ENCODE peak calls at places on chromosomes 3 and 15, in six cellular contexts. K, W, P, Q, B and N are unnamed samples. For H3K4me1, the result is how much of the 10 kb centered on the place peaks cover.

GRCh38 chr15:71411538-71412482 is 296.5 kb downstream of the THSD4 start:
- DNase-seq in K (peak), W (no peak), P (no peak), Q (peak), B (no peak), N (peak)

GRCh38 chr3:9019244-9019961 is 56.1 kb upstream of the RAD18 start:
- DNase-seq in K (no peak), W (no peak), P (no peak), Q (no peak), B (peak), N (no peak)

GRCh38 chr3:194387926-194388418 is 11.1 kb downstream of the GP5 start:
- DNase-seq in K (no peak), W (no peak), P (no peak), Q (no peak), B (no peak), N (no peak)

GRCh38 chr3:119582178-119582577 is 2.9 kb downstream of the ADPRH start:
- DNase-seq in K (no peak), W (no peak), P (no peak), Q (no peak), B (no peak), N (no peak)

GRCh38 chr3:107846282-107846852 is 244.5 kb downstream of the CD47 start:
- DNase-seq in K (peak), W (no peak), P (no peak), Q (peak), B (peak), N (peak)

GRCh38 chr15:55526559-55527036 is 18.6 kb upstream of the DNAAF4 start:
- DNase-seq in K (peak), W (no peak), P (peak), Q (peak), B (no peak), N (no peak)

GRCh38 chr15:43911235-43911661 is 84.4 kb downstream of the WDR76 start:
- DNase-seq in K (peak), W (no peak), P (no peak), Q (peak), B (peak), N (no peak)

GRCh38 chr3:146640361-146640760 is 35.2 kb upstream of the PLSCR5 start:
- DNase-seq in K (no peak), W (no peak), P (no peak), Q (no peak), B (no peak), N (no peak)

GRCh38 chr3:115388825-115389224 is 234.5 kb upstream of the GAP43 start:
- DNase-seq in K (no peak), W (no peak), P (no peak), Q (no peak), B (no peak), N (no peak)

GRCh38 chr3:97810779-97811390 is 10.9 kb upstream of the CRYBG3 start:
- DNase-seq in K (peak), W (no peak), P (no peak), Q (no peak), B (no peak), N (no peak)

GRCh38 chr15:44296625-44297524 is 8.4 kb downstream of the GOLM2 start:
- DNase-seq in K (peak), W (no peak), P (no peak), Q (peak), B (no peak), N (no peak)

GRCh38 chr3:4800595-4800994 is 178.6 kb upstream of the BHLHE40 start:
- DNase-seq in K (no peak), W (no peak), P (no peak), Q (no peak), B (no peak), N (no peak)

GRCh38 chr3:116005404-116005803 is 382.1 kb downstream of the GAP43 start:
- DNase-seq in K (peak), W (no peak), P (no peak), Q (peak), B (peak), N (peak)

GRCh38 chr3:161854232-161854771 is 357.7 kb downstream of the OTOL1 start:
- DNase-seq in K (peak), W (peak), P (peak), Q (peak), B (no peak), N (no peak)

GRCh38 chr15:42060797-42061196 is 33.6 kb downstream of the PLA2G4D start:
- DNase-seq in K (no peak), W (no peak), P (no peak), Q (no peak), B (no peak), N (no peak)

GRCh38 chr3:81005992-81006391 is 755.5 kb downstream of the GBE1 start:
- DNase-seq in K (no peak), W (no peak), P (no peak), Q (no peak), B (no peak), N (no peak)

GRCh38 chr15:50767332-50767861 is 1.9 kb upstream of the SPPL2A start:
- DNase-seq in K (no peak), W (no peak), P (no peak), Q (peak), B (peak), N (no peak)

GRCh38 chr3:186882881-186883685 is 40.6 kb downstream of the ADIPOQ start:
- DNase-seq in K (peak), W (no peak), P (peak), Q (peak), B (no peak), N (no peak)

GRCh38 chr3:171836836-171837235 is 6.3 kb upstream of the TMEM212 start:
- DNase-seq in K (no peak), W (no peak), P (no peak), Q (no peak), B (no peak), N (no peak)

GRCh38 chr3:171833775-171834460 is 9.2 kb upstream of the TMEM212 start:
- DNase-seq in K (peak), W (no peak), P (no peak), Q (peak), B (no peak), N (no peak)

GRCh38 chr3:171835613-171836012 is 7.5 kb upstream of the TMEM212 start:
- DNase-seq in K (no peak), W (no peak), P (no peak), Q (no peak), B (no peak), N (no peak)

GRCh38 chr3:171834461-171834801 is 8.7 kb upstream of the TMEM212 start:
- DNase-seq in K (no peak), W (no peak), P (no peak), Q (no peak), B (no peak), N (no peak)

GRCh38 chr3:171835116-171835515 is 8.0 kb upstream of the TMEM212 start:
- DNase-seq in K (no peak), W (no peak), P (no peak), Q (no peak), B (no peak), N (no peak)
- H3K4me3 ChIP-seq in K (no peak), W (no peak), P (no peak), Q (no peak), B (no peak), N (no peak)

GRCh38 chr15:25786040-25786439 is 77.1 kb downstream of the ATP10A start:
- DNase-seq in K (no peak), W (no peak), P (no peak), Q (no peak), B (no peak), N (no peak)

GRCh38 chr15:25789206-25789605 is 73.9 kb downstream of the ATP10A start:
- DNase-seq in K (peak), W (no peak), P (no peak), Q (no peak), B (peak), N (no peak)

GRCh38 chr15:25785643-25786029 is 77.5 kb downstream of the ATP10A start:
- DNase-seq in K (no peak), W (no peak), P (no peak), Q (no peak), B (no peak), N (no peak)

GRCh38 chr15:25787855-25788521 is 75.1 kb downstream of the ATP10A start:
- DNase-seq in K (peak), W (peak), P (no peak), Q (peak), B (no peak), N (peak)

GRCh38 chr15:25787381-25787780 is 75.7 kb downstream of the ATP10A start:
- DNase-seq in K (peak), W (no peak), P (no peak), Q (no peak), B (no peak), N (no peak)
- H3K4me1 ChIP-seq in K (under half), W (under half), P (under half), Q (under half), B (under half), N (under half)

DNA sequence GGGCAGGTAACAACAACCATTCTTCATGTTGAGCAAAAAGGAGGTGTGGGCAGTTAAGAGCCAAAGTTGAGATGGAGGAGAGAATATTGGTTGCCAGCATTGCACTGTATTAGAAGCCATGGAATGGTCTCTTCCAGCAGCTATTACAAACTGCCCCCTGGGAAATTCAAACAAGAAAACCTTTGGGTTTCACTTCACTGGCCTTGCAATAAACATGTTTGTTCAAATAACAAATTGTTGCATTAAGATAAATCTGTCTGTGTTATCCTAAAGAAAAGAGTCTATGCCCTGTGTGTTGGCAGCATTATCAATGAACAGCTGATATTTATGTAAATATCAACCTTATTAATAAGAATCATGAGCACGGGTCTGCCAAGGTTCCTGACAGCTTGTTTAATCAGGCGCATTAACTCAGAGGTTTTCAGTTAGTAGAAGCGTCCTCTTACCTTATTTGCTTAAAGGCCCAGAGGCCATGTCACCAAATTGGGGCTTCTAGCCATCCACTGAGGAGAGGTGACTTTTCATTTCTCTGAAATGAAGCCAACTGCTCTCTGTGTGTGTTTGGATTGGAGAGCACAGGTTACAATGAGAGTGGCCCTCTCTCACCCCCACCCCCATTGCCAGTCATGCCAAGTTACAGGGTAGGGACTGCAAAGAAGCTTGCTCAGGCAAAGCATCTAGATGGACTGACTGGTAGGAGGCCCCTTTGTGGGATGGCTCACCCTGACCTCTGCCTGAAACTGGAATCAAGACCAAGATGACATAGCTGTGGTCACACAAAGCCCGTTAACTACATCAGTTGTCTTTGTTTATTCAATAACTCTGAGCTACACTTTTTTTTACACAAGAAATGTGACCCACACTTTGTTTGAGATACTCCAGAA is 10.5 kb downstream of the FILIP1L start:
- DNase-seq in K (peak), W (no peak), P (no peak), Q (no peak), B (no peak), N (no peak)
- H3K4me3 ChIP-seq in K (no peak), W (no peak), P (no peak), Q (no peak), B (no peak), N (no peak)

GRCh38 chr3:15325228-15325627 is 7.2 kb downstream of the SH3BP5 start:
- DNase-seq in K (no peak), W (peak), P (peak), Q (no peak), B (no peak), N (no peak)

GRCh38 chr3:15326037-15326436 is 6.3 kb downstream of the SH3BP5 start:
- DNase-seq in K (no peak), W (no peak), P (peak), Q (no peak), B (no peak), N (no peak)

GRCh38 chr3:15319575-15319974 is 12.8 kb downstream of the SH3BP5 start:
- DNase-seq in K (peak), W (no peak), P (no peak), Q (no peak), B (peak), N (peak)

GRCh38 chr3:15324335-15324734 is 8.1 kb downstream of the SH3BP5 start:
- DNase-seq in K (no peak), W (no peak), P (no peak), Q (no peak), B (peak), N (peak)

GRCh38 chr3:15323063-15323462 is 9.3 kb downstream of the SH3BP5 start:
- DNase-seq in K (no peak), W (no peak), P (no peak), Q (no peak), B (no peak), N (no peak)
- H3K4me1 ChIP-seq in K (under half), W (half or more), P (under half), Q (under half), B (under half), N (under half)

DNA sequence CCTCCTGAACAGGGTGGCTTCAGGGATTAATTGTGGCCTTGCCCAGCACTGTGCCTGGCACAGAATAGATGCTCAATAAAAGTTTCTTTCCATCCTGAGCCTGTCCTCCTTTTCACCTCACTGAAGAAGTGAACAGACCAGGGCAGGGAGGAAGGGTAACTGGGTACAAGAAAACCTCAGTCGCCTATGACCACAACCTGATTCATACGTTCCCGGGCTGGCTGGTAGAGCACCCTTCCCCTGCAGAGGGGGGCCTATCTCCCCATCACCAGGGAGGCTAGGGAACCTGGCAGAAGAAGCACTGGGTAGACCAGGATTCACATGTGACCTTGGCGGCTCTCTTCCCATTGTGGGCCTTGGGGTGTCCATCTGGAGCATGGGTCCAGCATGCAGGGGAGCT is 27.8 kb upstream of the CACNA2D2 start:
- DNase-seq in K (no peak), W (no peak), P (no peak), Q (no peak), B (no peak), N (no peak)
- H3K4me3 ChIP-seq in K (no peak), W (no peak), P (no peak), Q (no peak), B (no peak), N (no peak)

GRCh38 chr3:179177611-179178010 is 29.5 kb downstream of the PIK3CA start:
- DNase-seq in K (no peak), W (no peak), P (no peak), Q (no peak), B (no peak), N (no peak)
- H3K4me1 ChIP-seq in K (under half), W (under half), P (under half), Q (under half), B (under half), N (under half)

GRCh38 chr3:25429960-25430941 is 2.2 kb downstream of the RARB start:
- DNase-seq in K (no peak), W (peak), P (no peak), Q (no peak), B (no peak), N (no peak)

GRCh38 chr3:25433106-25433505 is 5.0 kb downstream of the RARB start:
- DNase-seq in K (no peak), W (no peak), P (no peak), Q (no peak), B (no peak), N (no peak)

GRCh38 chr3:25429441-25429907 is 1.4 kb downstream of the RARB start:
- DNase-seq in K (no peak), W (peak), P (no peak), Q (no peak), B (no peak), N (no peak)

GRCh38 chr3:25432191-25432720 is 4.2 kb downstream of the RARB start:
- DNase-seq in K (no peak), W (no peak), P (no peak), Q (no peak), B (no peak), N (no peak)

GRCh38 chr3:25430942-25431570 is 3.0 kb downstream of the RARB start:
- DNase-seq in K (no peak), W (no peak), P (no peak), Q (no peak), B (no peak), N (no peak)
- H3K4me3 ChIP-seq in K (peak), W (no peak), P (peak), Q (peak), B (peak), N (peak)